ENCODE peak calls at places on chromosomes 4 and X, in four cellular contexts. One of them, this sample, is unnamed.

GRCh38 chrX:1427756-1428155 is 25.0 kb downstream of the ASMTL start:
- DNase-seq in cardiac septum: no peak
- DNase-seq in posterior cingulate gyrus: no peak
- DNase-seq in caudate nucleus: no peak
- DNase-seq in this sample: no peak

GRCh38 chrX:153612413-153612812 is 13.5 kb upstream of the CCNQ start:
- DNase-seq in cardiac septum: no peak
- DNase-seq in caudate nucleus: no peak
- DNase-seq in posterior cingulate gyrus: no peak
- DNase-seq in this sample: no peak

GRCh38 chrX:154349979-154350378 is 24.5 kb downstream of the FLNA start:
- DNase-seq in posterior cingulate gyrus: no peak
- DNase-seq in caudate nucleus: no peak
- DNase-seq in cardiac septum: no peak
- DNase-seq in this sample: no peak

GRCh38 chrX:149937881-149938426 is 337 bp downstream of the EOLA2 start:
- DNase-seq in cardiac septum: no peak
- DNase-seq in caudate nucleus: no peak
- DNase-seq in posterior cingulate gyrus: no peak
- DNase-seq in this sample: no peak

GRCh38 chr4:93414041-93414440 is 414.5 kb upstream of the ATOH1 start:
- DNase-seq in caudate nucleus: no peak
- DNase-seq in posterior cingulate gyrus: no peak
- DNase-seq in cardiac septum: no peak
- DNase-seq in this sample: no peak

GRCh38 chrX:2664497-2664896 is 26.6 kb upstream of the CD99 start:
- DNase-seq in caudate nucleus: no peak
- DNase-seq in posterior cingulate gyrus: no peak
- DNase-seq in cardiac septum: no peak
- DNase-seq in this sample: no peak

GRCh38 chr4:174230680-174231079 is 52.8 kb downstream of the FBXO8 start:
- DNase-seq in caudate nucleus: no peak
- DNase-seq in cardiac septum: no peak
- DNase-seq in posterior cingulate gyrus: no peak
- DNase-seq in this sample: no peak

GRCh38 chrX:150517303-150517896 is 51.0 kb upstream of the MTM1 start:
- DNase-seq in cardiac septum: no peak
- DNase-seq in posterior cingulate gyrus: no peak
- DNase-seq in caudate nucleus: no peak
- DNase-seq in this sample: no peak

GRCh38 chr4:19739101-19739651 is 512.5 kb upstream of the SLIT2 start:
- DNase-seq in caudate nucleus: no peak
- DNase-seq in cardiac septum: no peak
- DNase-seq in posterior cingulate gyrus: no peak
- DNase-seq in this sample: no peak

GRCh38 chr4:4455199-4455865 is 68.4 kb downstream of the NSG1 start:
- DNase-seq in posterior cingulate gyrus: no peak
- DNase-seq in caudate nucleus: no peak
- DNase-seq in cardiac septum: no peak
- DNase-seq in this sample: peak

GRCh38 chr4:77079281-77079680 is 3.5 kb upstream of the CCNI start:
- DNase-seq in caudate nucleus: no peak
- DNase-seq in cardiac septum: no peak
- DNase-seq in posterior cingulate gyrus: no peak
- DNase-seq in this sample: no peak

GRCh38 chr4:106803107-106803506 is 233.0 kb downstream of the DKK2 start:
- DNase-seq in posterior cingulate gyrus: no peak
- DNase-seq in cardiac septum: no peak
- DNase-seq in caudate nucleus: no peak
- DNase-seq in this sample: no peak

GRCh38 chr4:61540944-61541343 is 340.8 kb downstream of the ADGRL3 start:
- DNase-seq in cardiac septum: no peak
- DNase-seq in caudate nucleus: no peak
- DNase-seq in posterior cingulate gyrus: no peak
- DNase-seq in this sample: no peak

GRCh38 chr4:161208564-161208963 is 955.2 kb downstream of the FSTL5 start:
- DNase-seq in caudate nucleus: no peak
- DNase-seq in cardiac septum: no peak
- DNase-seq in posterior cingulate gyrus: no peak
- DNase-seq in this sample: no peak

GRCh38 chrX:117898206-117898605 is 218.4 kb downstream of the KLHL13 start:
- DNase-seq in cardiac septum: no peak
- DNase-seq in posterior cingulate gyrus: no peak
- DNase-seq in caudate nucleus: no peak
- DNase-seq in this sample: no peak

GRCh38 chr4:73698217-73698616 is 42.2 kb upstream of the CXCL8 start:
- DNase-seq in cardiac septum: no peak
- DNase-seq in posterior cingulate gyrus: no peak
- DNase-seq in caudate nucleus: no peak
- DNase-seq in this sample: no peak

GRCh38 chrX:12946838-12947544 is 27.9 kb upstream of the TMSB4X start:
- DNase-seq in caudate nucleus: no peak
- DNase-seq in posterior cingulate gyrus: peak
- DNase-seq in cardiac septum: peak
- DNase-seq in this sample: peak

GRCh38 chrX:17922303-17922702 is 61.2 kb upstream of the RAI2 start:
- DNase-seq in cardiac septum: no peak
- DNase-seq in posterior cingulate gyrus: no peak
- DNase-seq in caudate nucleus: no peak
- DNase-seq in this sample: no peak

GRCh38 chrX:69387559-69388487 is 116.3 kb upstream of the NALF2 start:
- DNase-seq in posterior cingulate gyrus: peak
- DNase-seq in caudate nucleus: no peak
- DNase-seq in cardiac septum: no peak
- DNase-seq in this sample: no peak

GRCh38 chrX:101619336-101619735 is 1.5 kb upstream of the ARMCX6 start:
- DNase-seq in cardiac septum: no peak
- DNase-seq in posterior cingulate gyrus: no peak
- DNase-seq in caudate nucleus: no peak
- DNase-seq in this sample: no peak

GRCh38 chrX:153055827-153056748 is at the start of gene PNMA3:
- DNase-seq in caudate nucleus: no peak
- DNase-seq in posterior cingulate gyrus: peak
- DNase-seq in cardiac septum: no peak
- DNase-seq in this sample: no peak

GRCh38 chr4:169658970-169659735 is 38.8 kb downstream of the CLCN3 start:
- DNase-seq in caudate nucleus: no peak
- DNase-seq in cardiac septum: no peak
- DNase-seq in posterior cingulate gyrus: no peak
- DNase-seq in this sample: peak